ENCODE peak calls at places on chromosomes 7 and 10, in eight cellular contexts. V is mesenchymal stem cell, U is pancreas, T is thoracic aorta, Q is ovary, W is Panc1, N is upper lobe of right lung, I is AG09309. L is an unnamed sample.

GRCh38 chr10:132166216-132166950 is 20.4 kb upstream of the DPYSL4 start:
- DNase-seq in I (no peak), U (no peak), Q (no peak), N (no peak), T (no peak), V (no peak), W (no peak), L (no peak)

GRCh38 chr7:2068693-2069471 is 163.9 kb downstream of the MAD1L1 start:
- DNase-seq in I (no peak), N (no peak), V (no peak), Q (no peak), U (no peak), T (no peak), W (no peak), L (no peak)

GRCh38 chr7:141562036-141562435 is 10.8 kb downstream of the AGK start:
- DNase-seq in Q (no peak), I (no peak), T (no peak), U (no peak), V (no peak), W (no peak), N (no peak), L (no peak)

GRCh38 chr7:121138262-121138933 is 149.9 kb downstream of the CPED1 start:
- DNase-seq in I (no peak), U (peak; percentile 37), W (peak; percentile 15), N (no peak), Q (no peak), T (no peak), V (peak; percentile 14), L (no peak)

GRCh38 chr7:155289949-155290501 is 7.7 kb upstream of the INSIG1 start:
- DNase-seq in Q (no peak), V (no peak), W (no peak), U (no peak), N (no peak), I (no peak), T (no peak), L (no peak)

GRCh38 chr7:94374231-94374630 is 20.5 kb upstream of the COL1A2 start:
- DNase-seq in V (peak; percentile 88), T (peak; percentile 40), U (no peak), W (no peak), I (peak; percentile 90), Q (peak; percentile 87), N (peak; percentile 66), L (peak; percentile 89)

GRCh38 chr10:3122034-3122433 is 50.5 kb downstream of the PITRM1 start:
- DNase-seq in T (no peak), I (no peak), V (no peak), U (no peak), W (no peak), N (no peak), Q (no peak), L (no peak)

GRCh38 chr10:35447693-35448407 is 111.5 kb downstream of the CCNY start:
- DNase-seq in U (no peak), W (no peak), T (no peak), I (peak; percentile 27), Q (no peak), N (no peak), V (peak; percentile 36), L (peak; percentile 51)

GRCh38 chr10:32790483-32790882 is 167.5 kb downstream of the ITGB1 start:
- DNase-seq in T (no peak), Q (no peak), I (no peak), U (no peak), W (no peak), V (no peak), N (no peak), L (peak; percentile 38)

GRCh38 chr7:26372211-26372610 is 80.5 kb downstream of the SNX10 start:
- DNase-seq in I (no peak), V (no peak), W (no peak), N (no peak), U (no peak), T (no peak), Q (no peak), L (no peak)

GRCh38 chr7:26375604-26376207 is 84.0 kb downstream of the SNX10 start:
- DNase-seq in U (no peak), Q (no peak), N (no peak), W (no peak), T (no peak), I (no peak), V (no peak), L (no peak)

GRCh38 chr7:26376208-26376917 is 84.7 kb downstream of the SNX10 start:
- DNase-seq in Q (peak; percentile 25), V (no peak), W (no peak), U (peak; percentile 79), N (peak; percentile 73), I (no peak), T (no peak), L (no peak)

GRCh38 chr7:26372738-26373137 is 81.1 kb downstream of the SNX10 start:
- DNase-seq in Q (no peak), V (no peak), T (no peak), U (no peak), I (no peak), W (no peak), N (no peak), L (no peak)

DNA sequence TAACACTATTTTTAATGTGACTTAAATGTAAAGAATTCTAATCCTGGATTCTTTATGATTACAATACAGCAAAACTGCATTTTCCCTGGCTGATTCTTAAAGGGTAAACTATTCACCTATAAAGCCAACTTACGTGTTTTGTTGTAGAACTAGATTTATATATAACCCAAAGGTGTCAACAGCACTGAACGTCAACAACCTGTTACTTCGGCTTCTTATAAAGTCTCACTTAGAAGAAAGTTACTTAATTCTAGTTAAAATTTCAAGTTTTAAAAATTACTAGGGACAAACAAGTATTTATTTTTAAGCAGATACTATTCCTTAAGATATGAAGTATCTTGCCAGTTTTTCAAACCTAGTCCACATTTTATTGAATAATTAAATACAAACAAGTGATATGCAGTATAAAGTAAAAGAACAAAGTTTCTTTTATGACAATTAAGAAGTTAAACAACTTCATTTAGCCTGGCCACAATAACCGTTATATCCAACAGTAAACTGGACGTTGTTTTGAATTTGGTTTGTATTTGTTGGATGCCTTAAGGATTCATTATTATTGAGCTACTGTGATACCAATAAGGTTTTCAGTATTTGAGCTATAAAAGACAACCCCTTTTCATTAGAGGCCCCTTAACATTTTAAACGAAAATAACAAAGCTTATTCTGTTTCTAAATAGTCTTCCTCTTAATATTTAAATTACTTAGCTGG is 83.2 kb downstream of the SNX10 start:
- DNase-seq in W (no peak), U (no peak), N (no peak), Q (no peak), V (no peak), I (no peak), T (no peak), L (no peak)
- H3K4me3 ChIP-seq in W (no peak overlapping the region), U (no peak overlapping the region), N (peak overlapping the region; percentile 51), Q (no peak overlapping the region), V (no peak overlapping the region), I (no peak overlapping the region), T (no peak overlapping the region), L (no peak overlapping the region)

GRCh38 chr7:106652909-106653308 is 8.0 kb downstream of the CCDC71L start:
- DNase-seq in V (no peak), W (no peak), T (no peak), N (no peak), U (no peak), I (no peak), Q (no peak), L (no peak)
- H3K4me3 ChIP-seq in V (no peak overlapping the region), W (no peak overlapping the region), T (no peak overlapping the region), N (no peak overlapping the region), U (no peak overlapping the region), I (no peak overlapping the region), Q (no peak overlapping the region), L (no peak overlapping the region)

GRCh38 chr10:20618148-20618547 is 279.0 kb downstream of the NEBL start:
- DNase-seq in N (no peak), T (no peak), Q (no peak), U (no peak), W (no peak), V (no peak), I (no peak), L (no peak)

GRCh38 chr10:20616918-20617801 is 280.0 kb downstream of the NEBL start:
- DNase-seq in U (no peak), N (no peak), V (no peak), Q (no peak), W (no peak), T (no peak), I (no peak), L (no peak)

GRCh38 chr10:20614911-20615310 is 282.2 kb downstream of the NEBL start:
- DNase-seq in V (no peak), Q (no peak), T (no peak), U (no peak), I (no peak), W (no peak), N (no peak), L (no peak)

GRCh38 chr10:20615395-20615794 is 281.7 kb downstream of the NEBL start:
- DNase-seq in V (no peak), T (no peak), U (no peak), I (no peak), N (no peak), W (no peak), Q (no peak), L (no peak)

DNA sequence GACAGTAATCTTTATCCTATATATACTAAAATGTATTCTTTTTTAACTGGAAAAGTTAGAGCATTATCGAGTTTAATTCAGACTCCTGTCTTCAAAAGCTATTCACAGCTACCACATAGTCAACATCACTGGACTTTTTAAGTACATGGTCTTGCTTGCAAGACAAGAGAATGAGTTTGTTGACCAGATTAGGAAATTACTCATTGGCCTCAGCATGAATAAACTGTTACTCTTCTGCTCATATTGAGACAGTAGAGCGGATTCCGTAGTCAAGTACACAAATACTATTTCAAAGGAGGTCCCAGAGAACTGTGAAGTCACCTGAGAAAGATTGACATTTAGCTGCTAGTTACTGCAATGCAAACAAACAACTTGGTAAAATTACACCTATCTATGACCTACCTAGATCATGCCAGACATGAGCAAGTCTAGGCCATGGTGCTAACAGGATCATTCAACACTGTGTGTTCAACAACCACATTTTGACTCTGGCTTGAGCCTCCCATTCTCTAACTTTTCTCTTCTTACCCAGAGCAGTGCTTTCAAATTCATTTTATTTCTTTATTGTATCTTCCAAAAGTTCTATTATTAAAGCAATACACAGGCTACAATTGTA is 280.9 kb downstream of the NEBL start:
- DNase-seq in U (no peak), I (no peak), Q (no peak), V (no peak), N (no peak), T (no peak), W (no peak), L (no peak)
- H3K4me3 ChIP-seq in U (no peak overlapping the region), I (no peak overlapping the region), Q (no peak overlapping the region), V (no peak overlapping the region), N (no peak overlapping the region), T (no peak overlapping the region), W (no peak overlapping the region), L (no peak overlapping the region)

GRCh38 chr7:100722480-100723212 is 2.4 kb downstream of the EPO start:
- DNase-seq in V (no peak), I (no peak), T (no peak), W (no peak), Q (no peak), N (no peak), U (peak; percentile 94), L (no peak)

GRCh38 chr7:100721505-100721812 is 1.2 kb downstream of the EPO start:
- DNase-seq in Q (no peak), N (no peak), U (no peak), V (no peak), T (no peak), I (no peak), W (no peak), L (no peak)

GRCh38 chr7:100719523-100720319 is 547 bp upstream of the EPO start:
- DNase-seq in Q (no peak), W (no peak), N (no peak), I (peak; percentile 31), V (peak; percentile 32), T (no peak), U (no peak), L (peak; percentile 44)

GRCh38 chr7:100720320-100720644 is at the start of gene EPO:
- DNase-seq in W (no peak), T (no peak), V (no peak), Q (no peak), U (no peak), N (no peak), I (no peak), L (no peak)

GRCh38 chr7:100720645-100721504 is 607 bp downstream of the EPO start:
- DNase-seq in V (no peak), W (no peak), U (no peak), T (no peak), N (no peak), Q (no peak), I (no peak), L (no peak)
- H3K4me3 ChIP-seq in V (no peak overlapping the region), W (no peak overlapping the region), U (no peak overlapping the region), T (no peak overlapping the region), N (no peak overlapping the region), Q (peak overlapping the region; percentile 22), I (no peak overlapping the region), L (no peak overlapping the region)